ENCODE peak calls at places on chromosome 4, in ten cellular contexts. X is tibial nerve, M is Peyer's patch, N is NB4, A is A549, Z is right lobe of liver, G is IMR-90, D is ovary, E is prostate gland, O is suprapubic skin. B is an unnamed sample.

GRCh38 chr4:39490322-39490721 is 31.5 kb downstream of the LIAS start:
- DNase-seq in X (no peak), M (no peak), N (no peak), A (no peak), Z (no peak), G (no peak), D (no peak), E (no peak), O (no peak), B (no peak)

GRCh38 chr4:182297659-182298058 is 54.5 kb downstream of the TENM3 start:
- DNase-seq in X (no peak), M (no peak), N (peak; percentile 8), A (no peak), Z (no peak), G (peak; percentile 80), D (no peak), E (no peak), O (no peak), B (no peak)

GRCh38 chr4:127479031-127479622 is 153.6 kb upstream of the INTU start:
- DNase-seq in X (no peak), M (no peak), N (peak; percentile 51), A (peak; percentile 0), Z (no peak), G (peak; percentile 52), D (no peak), E (no peak), O (no peak), B (no peak)

GRCh38 chr4:69781458-69782418 is 21.3 kb upstream of the SULT1B1 start:
- DNase-seq in X (no peak), M (no peak), N (no peak), A (no peak), Z (no peak), G (no peak), D (no peak), E (no peak), O (no peak), B (no peak)

GRCh38 chr4:36716874-36717273 is 435.5 kb downstream of the DTHD1 start:
- DNase-seq in X (no peak), M (no peak), N (no peak), A (no peak), Z (no peak), G (no peak), D (no peak), E (no peak), O (no peak), B (no peak)

GRCh38 chr4:140617494-140618060 is 48.8 kb upstream of the UCP1 start:
- DNase-seq in X (no peak), M (no peak), N (no peak), A (no peak), Z (no peak), G (no peak), D (no peak), E (no peak), O (no peak), B (no peak)

GRCh38 chr4:5890063-5890727 is 2.7 kb downstream of the CRMP1 start:
- DNase-seq in X (no peak), M (no peak), N (no peak), A (no peak), Z (no peak), G (peak; percentile 30), D (no peak), E (no peak), O (no peak), B (no peak)

GRCh38 chr4:1578968-1579833 is 104.9 kb downstream of the FAM53A start:
- DNase-seq in X (peak; percentile 68), M (peak; percentile 62), N (peak; percentile 63), A (peak; percentile 72), Z (peak; percentile 65), G (peak; percentile 28), D (peak; percentile 74), E (peak; percentile 17), O (peak; percentile 93), B (peak; percentile 94)

GRCh38 chr4:103019319-103020124 is at the start of gene SLC9B1:
- DNase-seq in X (peak; percentile 95), M (peak; percentile 93), N (peak; percentile 94), A (peak; percentile 66), Z (peak; percentile 98), G (peak; percentile 97), D (peak; percentile 97), E (peak; percentile 97), O (peak; percentile 97), B (peak; percentile 98)
- TF ChIP-seq POLR2A in X (peak; percentile 93), M (peak; percentile 80), N (peak; percentile 51), A (peak; percentile 22), Z (peak; percentile 79), G (peak; percentile 73), D (peak; percentile 94), E (peak; percentile 72), O (peak; percentile 43), B (no peak)

GRCh38 chr4:336893-337142 is 796 bp upstream of the ZNF141 start:
- DNase-seq in X (peak; percentile 14), M (no peak), N (no peak), A (no peak), Z (peak; percentile 61), G (no peak), D (no peak), E (no peak), O (no peak), B (no peak)

GRCh38 chr4:338759-339097 is 1.1 kb downstream of the ZNF141 start:
- DNase-seq in X (no peak), M (no peak), N (peak; percentile 54), A (no peak), Z (no peak), G (no peak), D (peak; percentile 28), E (no peak), O (peak; percentile 64), B (peak; percentile 78)

GRCh38 chr4:337932-338758 is 531 bp downstream of the ZNF141 start:
- DNase-seq in X (peak; percentile 15), M (peak; percentile 25), N (peak; percentile 75), A (peak; percentile 3), Z (no peak), G (peak; percentile 36), D (peak; percentile 57), E (peak; percentile 7), O (peak; percentile 76), B (peak; percentile 91)

GRCh38 chr4:336099-336892 is 1.3 kb upstream of the ZNF141 start:
- DNase-seq in X (no peak), M (no peak), N (no peak), A (no peak), Z (peak; percentile 47), G (no peak), D (peak; percentile 60), E (no peak), O (peak; percentile 60), B (peak; percentile 86)

DNA sequence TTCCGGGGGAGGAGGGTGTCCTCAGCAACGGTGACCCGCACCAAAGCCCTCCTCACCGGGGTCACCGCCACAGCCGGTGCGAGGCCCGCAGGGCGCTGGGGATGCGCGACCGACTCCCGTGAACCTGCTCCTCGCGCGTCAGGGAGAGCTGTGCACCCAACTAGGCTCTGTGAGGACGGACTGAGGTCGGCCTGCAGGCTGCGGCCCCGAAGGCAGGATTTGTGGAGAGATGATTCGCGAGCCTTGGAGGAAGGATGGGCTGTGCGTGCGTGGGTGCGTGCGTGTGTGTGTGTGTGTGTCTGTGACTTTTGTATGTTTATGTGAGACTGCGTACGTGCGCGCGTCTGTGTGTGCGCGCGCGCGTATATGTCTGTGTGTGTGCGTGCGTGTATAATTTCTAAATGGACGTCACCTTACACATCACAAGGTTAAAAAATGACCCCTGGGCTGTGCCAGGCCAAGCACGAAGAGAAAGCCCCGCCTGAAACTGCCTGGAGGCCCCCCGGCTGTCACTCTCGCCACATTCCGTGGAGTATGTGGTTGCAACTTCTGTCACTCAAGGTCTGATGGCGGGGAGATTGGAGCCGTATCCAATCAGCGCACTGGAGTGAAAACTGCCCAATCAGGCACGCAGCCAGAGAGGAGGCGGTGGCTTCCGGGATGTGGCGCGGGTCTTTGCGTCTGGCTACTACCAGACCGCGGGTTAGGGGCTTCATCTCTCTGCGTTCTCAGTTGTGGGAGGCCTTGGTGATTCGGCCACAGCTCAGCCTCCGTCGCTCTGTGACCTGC is at the start of gene ZNF141:
- DNase-seq in X (peak; percentile 90), M (peak; percentile 95), N (peak; percentile 99), A (peak; percentile 96), Z (peak; percentile 97), G (peak; percentile 96), D (peak; percentile 97), E (peak; percentile 98), O (peak; percentile 98), B (peak; percentile 96)
- TF ChIP-seq POLR2A in X (peak; percentile 77), M (peak; percentile 72), N (no peak), A (peak; percentile 57), Z (peak; percentile 82), G (peak; percentile 82), D (peak; percentile 73), E (peak; percentile 57), O (peak; percentile 12), B (no peak)

GRCh38 chr4:147678796-147679549 is 5.0 kb downstream of the PRMT9 start:
- DNase-seq in X (no peak), M (no peak), N (no peak), A (no peak), Z (no peak), G (peak; percentile 41), D (no peak), E (no peak), O (no peak), B (no peak)

GRCh38 chr4:147682755-147683154 is 1.2 kb downstream of the PRMT9 start:
- DNase-seq in X (no peak), M (no peak), N (peak; percentile 6), A (no peak), Z (no peak), G (peak; percentile 56), D (no peak), E (no peak), O (no peak), B (no peak)

GRCh38 chr4:147683172-147683571 is 791 bp downstream of the PRMT9 start:
- DNase-seq in X (no peak), M (no peak), N (peak; percentile 33), A (no peak), Z (peak; percentile 53), G (peak; percentile 32), D (no peak), E (no peak), O (no peak), B (no peak)

GRCh38 chr4:147689062-147689461 is 5.1 kb upstream of the PRMT9 start:
- DNase-seq in X (no peak), M (no peak), N (no peak), A (no peak), Z (no peak), G (no peak), D (no peak), E (no peak), O (no peak), B (no peak)

DNA sequence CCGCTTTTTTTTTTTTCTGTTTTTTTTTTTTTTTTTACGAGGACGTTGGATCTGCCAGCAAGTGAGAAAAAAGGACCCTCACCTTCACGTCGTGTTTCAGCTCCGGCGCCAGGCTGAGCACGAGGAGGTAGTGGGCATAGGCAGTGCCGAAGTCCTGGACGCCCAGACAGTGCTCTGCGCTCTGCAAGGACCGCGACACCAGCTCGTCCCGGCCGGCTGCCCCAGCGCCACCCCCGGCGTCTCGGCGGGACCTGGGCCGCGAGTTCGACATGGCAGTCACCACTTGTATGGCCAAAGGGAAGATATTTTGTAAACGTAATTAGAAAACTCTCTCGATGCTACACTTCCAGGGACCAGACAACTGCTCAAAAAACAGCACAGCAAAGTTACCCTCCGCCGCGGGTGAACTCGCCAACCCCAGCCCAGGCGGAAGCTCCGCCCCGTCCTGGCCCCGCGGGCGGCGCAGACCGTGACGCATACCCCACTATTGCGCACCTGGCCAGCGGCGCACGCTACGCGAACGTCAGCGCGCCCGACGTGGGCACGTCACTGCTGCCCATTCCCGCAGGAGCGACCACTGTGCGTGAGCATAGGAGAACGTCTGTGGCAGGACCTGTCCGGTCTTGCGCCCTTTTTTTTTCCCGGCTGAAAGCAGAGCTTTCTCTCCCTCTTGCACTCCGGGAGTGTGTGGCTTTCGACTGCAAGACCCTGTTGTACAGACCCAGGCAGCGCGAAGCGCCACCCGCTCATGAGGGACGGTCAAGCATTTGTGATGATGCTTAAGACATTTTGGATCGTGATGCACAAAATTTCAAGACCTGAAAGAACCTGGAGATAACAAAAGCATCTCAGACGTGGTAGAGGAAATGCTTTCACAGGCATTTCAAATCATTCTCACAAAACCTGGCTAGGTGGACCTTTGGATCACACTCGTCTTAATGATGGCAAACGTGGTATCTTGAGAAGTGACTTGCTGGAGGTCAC is at the start of gene PRMT9:
- DNase-seq in X (peak; percentile 79), M (peak; percentile 88), N (peak; percentile 90), A (peak; percentile 87), Z (peak; percentile 94), G (peak; percentile 97), D (peak; percentile 95), E (peak; percentile 78), O (peak; percentile 92), B (peak; percentile 97)
- TF ChIP-seq POLR2A in X (peak; percentile 90), M (peak; percentile 43), N (peak; percentile 95), A (peak; percentile 96), Z (peak; percentile 83), G (peak; percentile 94), D (peak; percentile 87), E (peak; percentile 73), O (no peak), B (peak; percentile 64)

GRCh38 chr4:8188085-8188484 is 11.0 kb upstream of the SH3TC1 start:
- DNase-seq in X (no peak), M (no peak), N (no peak), A (peak; percentile 52), Z (no peak), G (no peak), D (no peak), E (no peak), O (no peak), B (no peak)

GRCh38 chr4:8186883-8187282 is 12.2 kb upstream of the SH3TC1 start:
- DNase-seq in X (no peak), M (no peak), N (no peak), A (no peak), Z (no peak), G (no peak), D (no peak), E (no peak), O (no peak), B (no peak)

GRCh38 chr4:8191136-8191747 is 7.8 kb upstream of the SH3TC1 start:
- DNase-seq in X (peak; percentile 54), M (no peak), N (peak; percentile 92), A (no peak), Z (peak; percentile 74), G (peak; percentile 44), D (no peak), E (no peak), O (no peak), B (peak; percentile 89)

GRCh38 chr4:8189551-8190466 is 9.3 kb upstream of the SH3TC1 start:
- DNase-seq in X (no peak), M (no peak), N (no peak), A (no peak), Z (no peak), G (no peak), D (no peak), E (no peak), O (no peak), B (no peak)

GRCh38 chr4:8188743-8189550 is 10.1 kb upstream of the SH3TC1 start:
- DNase-seq in X (no peak), M (no peak), N (no peak), A (no peak), Z (peak; percentile 77), G (no peak), D (no peak), E (peak; percentile 92), O (no peak), B (no peak)
- TF ChIP-seq POLR2A in X (no peak), M (no peak), N (no peak), A (no peak), Z (peak; percentile 17), G (no peak), D (no peak), E (peak; percentile 36), O (no peak), B (no peak)

B was measured in spleen.